ENCODE peak calls at places on chromosome 16, in ten cellular contexts. V is RWPE1, A is neural crest cell, Z is cardiac fibroblast, P is omental fat pad, S is kidney epithelial cell, J is epithelial cell of proximal tubule, D is bronchial epithelial cell, K is GM13977, N is lower leg skin. C is an unnamed sample.

GRCh38 chr16:84138824-84139627 is 6.0 kb downstream of the HSDL1 start:
- DNase-seq in V (no peak), A (no peak), Z (peak; percentile 32), P (no peak), S (no peak), J (no peak), D (no peak), K (peak; percentile 76), N (no peak), C (no peak)

GRCh38 chr16:24085665-24086064 is 170.5 kb upstream of the CACNG3 start:
- DNase-seq in V (no peak), A (no peak), Z (no peak), P (no peak), S (no peak), J (no peak), D (no peak), K (no peak), N (no peak), C (no peak)

GRCh38 chr16:87321336-87322107 is 4.3 kb upstream of the C16orf95 start:
- DNase-seq in V (no peak), A (no peak), Z (no peak), P (no peak), S (no peak), J (no peak), D (no peak), K (no peak), N (peak; percentile 81), C (no peak)

GRCh38 chr16:1323296-1324239 is 9.9 kb upstream of the BAIAP3 start:
- DNase-seq in V (no peak), A (no peak), Z (no peak), P (no peak), S (no peak), J (no peak), D (no peak), K (no peak), N (no peak), C (no peak)

GRCh38 chr16:2085669-2086068 is 37.9 kb downstream of the TSC2 start:
- DNase-seq in V (no peak), A (no peak), Z (peak; percentile 23), P (no peak), S (no peak), J (no peak), D (no peak), K (no peak), N (no peak), C (no peak)

GRCh38 chr16:27786221-27786848 is 236.4 kb downstream of the KATNIP start:
- DNase-seq in V (no peak), A (no peak), Z (no peak), P (no peak), S (no peak), J (no peak), D (no peak), K (no peak), N (no peak), C (no peak)

GRCh38 chr16:89880477-89881367 is 7.3 kb downstream of the TCF25 start:
- DNase-seq in V (peak; percentile 78), A (no peak), Z (no peak), P (no peak), S (no peak), J (no peak), D (peak; percentile 85), K (no peak), N (no peak), C (no peak)

GRCh38 chr16:87201052-87201451 is 116.1 kb downstream of the C16orf95 start:
- DNase-seq in V (peak; percentile 77), A (no peak), Z (peak; percentile 99), P (no peak), S (peak; percentile 71), J (no peak), D (peak; percentile 50), K (no peak), N (no peak), C (no peak)

GRCh38 chr16:58299757-58300349 is 5.0 kb upstream of the PRSS54 start:
- DNase-seq in V (no peak), A (no peak), Z (peak; percentile 11), P (no peak), S (no peak), J (no peak), D (peak; percentile 10), K (no peak), N (no peak), C (peak; percentile 36)
- TF ChIP-seq CTCF in V (peak; percentile 60), A (peak; percentile 63), Z (peak; percentile 62), P (no peak), S (peak; percentile 54), J (peak; percentile 62), D (peak; percentile 51), K (peak; percentile 51), N (no peak), C (peak; percentile 76)

GRCh38 chr16:67444259-67445125 is 13.6 kb downstream of the HSD11B2 start:
- DNase-seq in V (no peak), A (no peak), Z (no peak), P (no peak), S (no peak), J (peak; percentile 22), D (no peak), K (no peak), N (no peak), C (no peak)

GRCh38 chr16:67446968-67447507 is 16.1 kb downstream of the HSD11B2 start:
- DNase-seq in V (no peak), A (no peak), Z (no peak), P (no peak), S (no peak), J (no peak), D (no peak), K (no peak), N (no peak), C (no peak)

GRCh38 chr16:67445913-67446907 is 15.3 kb downstream of the HSD11B2 start:
- DNase-seq in V (no peak), A (no peak), Z (peak; percentile 75), P (no peak), S (no peak), J (no peak), D (no peak), K (no peak), N (no peak), C (no peak)

GRCh38 chr16:67445126-67445426 is 14.2 kb downstream of the HSD11B2 start:
- DNase-seq in V (no peak), A (no peak), Z (no peak), P (no peak), S (no peak), J (no peak), D (no peak), K (no peak), N (no peak), C (no peak)

GRCh38 chr16:67445441-67445912 is 14.6 kb downstream of the HSD11B2 start:
- DNase-seq in V (no peak), A (no peak), Z (no peak), P (no peak), S (no peak), J (no peak), D (no peak), K (no peak), N (no peak), C (no peak)
- TF ChIP-seq CTCF in V (no peak), A (no peak), Z (peak; percentile 11), P (no peak), S (no peak), J (peak; percentile 31), D (no peak), K (peak; percentile 1), N (no peak), C (no peak)

GRCh38 chr16:71569621-71570020 is 7.3 kb downstream of the TAT start:
- DNase-seq in V (no peak), A (no peak), Z (no peak), P (no peak), S (no peak), J (no peak), D (no peak), K (no peak), N (no peak), C (no peak)
- TF ChIP-seq CTCF in V (no peak), A (no peak), Z (no peak), P (no peak), S (no peak), J (no peak), D (no peak), K (no peak), N (no peak), C (no peak)

GRCh38 chr16:73057369-73058210 is 9.7 kb upstream of the ZFHX3 start:
- DNase-seq in V (no peak), A (no peak), Z (peak; percentile 59), P (no peak), S (no peak), J (no peak), D (no peak), K (peak; percentile 78), N (no peak), C (peak; percentile 58)
- TF ChIP-seq CTCF in V (peak; percentile 34), A (peak; percentile 56), Z (no peak), P (no peak), S (peak; percentile 22), J (peak; percentile 8), D (peak; percentile 24), K (peak; percentile 32), N (no peak), C (peak; percentile 30)